ENCODE peak calls at places on chromosome 12, in eight cellular contexts. B, N, K, J, R, I, M and U are unnamed samples.

GRCh38 chr12:56155256-56155845 is 2.8 kb upstream of the MYL6 start:
- DNase-seq in B (no peak), N (no peak), K (no peak), J (no peak), R (no peak), I (no peak), M (no peak), U (no peak)

GRCh38 chr12:78898416-78898815 is 33.8 kb downstream of the SYT1 start:
- DNase-seq in B (peak; percentile 46), N (no peak), K (no peak), J (no peak), R (no peak), I (peak; percentile 18), M (peak; percentile 35), U (peak; percentile 80)

GRCh38 chr12:13120431-13120830 is 17.0 kb upstream of the GSG1 start:
- DNase-seq in B (no peak), N (no peak), K (no peak), J (no peak), R (no peak), I (no peak), M (no peak), U (peak; percentile 29)

GRCh38 chr12:62250671-62251608 is 9.3 kb upstream of the USP15 start:
- DNase-seq in B (no peak), N (no peak), K (no peak), J (no peak), R (peak; percentile 62), I (no peak), M (no peak), U (peak; percentile 27)

GRCh38 chr12:93297536-93297935 is 80.2 kb upstream of the NUDT4 start:
- DNase-seq in B (no peak), N (no peak), K (no peak), J (no peak), R (no peak), I (no peak), M (no peak), U (no peak)

GRCh38 chr12:89706551-89707348 is 1.9 kb downstream of the ATP2B1 start:
- DNase-seq in B (no peak), N (peak; percentile 29), K (no peak), J (peak; percentile 53), R (no peak), I (peak; percentile 3), M (peak; percentile 51), U (peak; percentile 33)

GRCh38 chr12:4046150-4046845 is 173.1 kb upstream of the PARP11 start:
- DNase-seq in B (no peak), N (peak; percentile 45), K (no peak), J (no peak), R (no peak), I (no peak), M (no peak), U (no peak)

GRCh38 chr12:90099288-90099687 is 390.6 kb upstream of the ATP2B1 start:
- DNase-seq in B (no peak), N (no peak), K (peak; percentile 69), J (no peak), R (no peak), I (no peak), M (no peak), U (peak; percentile 61)

GRCh38 chr12:79360269-79360668 is 330.5 kb downstream of the PAWR start:
- DNase-seq in B (no peak), N (no peak), K (no peak), J (no peak), R (no peak), I (peak; percentile 50), M (no peak), U (no peak)

GRCh38 chr12:62113366-62114011 is 146.7 kb upstream of the USP15 start:
- DNase-seq in B (no peak), N (no peak), K (no peak), J (no peak), R (no peak), I (no peak), M (no peak), U (no peak)

GRCh38 chr12:108199111-108199510 is 70.0 kb downstream of the WSCD2 start:
- DNase-seq in B (no peak), N (no peak), K (no peak), J (no peak), R (no peak), I (no peak), M (no peak), U (no peak)

GRCh38 chr12:80802652-80803051 is 85.9 kb downstream of the MYF5 start:
- DNase-seq in B (no peak), N (no peak), K (no peak), J (no peak), R (no peak), I (no peak), M (no peak), U (no peak)

GRCh38 chr12:28780096-28780495 is 369.0 kb upstream of the FAR2 start:
- DNase-seq in B (no peak), N (no peak), K (no peak), J (peak; percentile 38), R (no peak), I (no peak), M (no peak), U (no peak)

GRCh38 chr12:131095826-131096680 is 142.3 kb downstream of the ADGRD1 start:
- DNase-seq in B (no peak), N (no peak), K (peak; percentile 20), J (no peak), R (no peak), I (no peak), M (peak; percentile 41), U (no peak)

GRCh38 chr12:95700316-95700785 is 90.2 kb downstream of the NTN4 start:
- DNase-seq in B (no peak), N (no peak), K (peak; percentile 91), J (no peak), R (no peak), I (no peak), M (no peak), U (peak; percentile 47)

GRCh38 chr12:77042834-77043233 is 22.5 kb downstream of the E2F7 start:
- DNase-seq in B (no peak), N (no peak), K (no peak), J (no peak), R (no peak), I (no peak), M (no peak), U (no peak)

GRCh38 chr12:110743571-110744093 is 941 bp upstream of the PPP1CC start:
- DNase-seq in B (peak; percentile 51), N (peak; percentile 75), K (no peak), J (no peak), R (no peak), I (no peak), M (peak; percentile 60), U (peak; percentile 45)

GRCh38 chr12:118391424-118391823 is 15.1 kb downstream of the SUDS3 start:
- DNase-seq in B (no peak), N (no peak), K (no peak), J (no peak), R (no peak), I (no peak), M (no peak), U (no peak)

GRCh38 chr12:68420225-68421008 is 88.3 kb upstream of the MDM1 start:
- DNase-seq in B (no peak), N (peak; percentile 49), K (no peak), J (no peak), R (no peak), I (no peak), M (peak; percentile 65), U (peak; percentile 45)

GRCh38 chr12:6327159-6327558 is 14.7 kb downstream of the TNFRSF1A start:
- DNase-seq in B (no peak), N (no peak), K (no peak), J (no peak), R (no peak), I (no peak), M (no peak), U (no peak)

GRCh38 chr12:71636704-71637115 is 26.9 kb downstream of the ZFC3H1 start:
- DNase-seq in B (no peak), N (no peak), K (peak; percentile 53), J (peak; percentile 36), R (peak; percentile 26), I (peak; percentile 85), M (no peak), U (peak; percentile 87)

GRCh38 chr12:124928095-124928911 is 13.9 kb upstream of the UBC start:
- DNase-seq in B (peak; percentile 75), N (peak; percentile 77), K (peak; percentile 99), J (peak; percentile 88), R (no peak), I (no peak), M (peak; percentile 92), U (peak; percentile 22)

GRCh38 chr12:52210186-52210924 is 18.5 kb upstream of the KRT80 start:
- DNase-seq in B (no peak), N (no peak), K (no peak), J (no peak), R (peak; percentile 84), I (no peak), M (peak; percentile 70), U (no peak)

GRCh38 chr12:71938728-71939385 is at the start of gene TPH2:
- DNase-seq in B (peak; percentile 20), N (peak; percentile 18), K (no peak), J (peak; percentile 14), R (no peak), I (peak; percentile 92), M (peak; percentile 57), U (peak; percentile 69)

GRCh38 chr12:6635856-6636521 is at the start of gene LPAR5:
- DNase-seq in B (no peak), N (peak; percentile 94), K (peak; percentile 84), J (peak; percentile 48), R (peak; percentile 69), I (no peak), M (peak; percentile 60), U (no peak)

GRCh38 chr12:15717940-15718567 is 71.1 kb downstream of the EPS8 start:
- DNase-seq in B (no peak), N (no peak), K (no peak), J (no peak), R (no peak), I (no peak), M (no peak), U (no peak)
- H3K4me1 ChIP-seq in B (peaks cover 58% of the 10 kb centered on the region), N (peaks cover 5% of the 10 kb centered on the region), K (peaks cover 29% of the 10 kb centered on the region), J (peaks cover 89% of the 10 kb centered on the region), R (no peaks in the 10 kb centered on the region), I (no peaks in the 10 kb centered on the region), M (peaks cover 26% of the 10 kb centered on the region), U (peaks cover 73% of the 10 kb centered on the region)

DNA sequence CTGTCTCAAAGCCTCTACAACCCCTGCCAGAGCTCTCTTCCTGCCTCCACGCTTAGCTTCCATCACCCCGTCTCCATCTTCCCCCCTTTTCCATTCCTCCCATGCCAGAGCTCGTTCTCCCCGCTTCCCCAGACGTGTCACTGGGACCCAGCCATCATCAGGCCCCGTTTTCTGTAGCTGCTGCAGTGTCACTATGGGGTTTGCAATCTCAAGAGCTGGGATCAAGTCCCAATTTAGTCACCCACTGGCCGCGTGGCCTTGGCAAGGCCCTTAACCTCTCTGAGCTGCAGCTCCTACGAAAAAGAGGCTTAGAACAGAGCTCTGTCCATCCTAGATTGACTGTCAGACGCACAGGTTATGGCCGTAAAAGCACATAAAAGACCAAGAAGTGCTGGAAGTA is 901 bp upstream of the FAIM2 start:
- DNase-seq in B (no peak), N (no peak), K (no peak), J (no peak), R (no peak), I (no peak), M (peak; percentile 15), U (no peak)
- H3K4me3 ChIP-seq in B (peak overlapping the region; percentile 58), N (no peak overlapping the region), K (no peak overlapping the region), J (no peak overlapping the region), R (no peak overlapping the region), I (no peak overlapping the region), M (no peak overlapping the region), U (no peak overlapping the region)

GRCh38 chr12:26744697-26745440 is 88.1 kb downstream of the ITPR2 start:
- DNase-seq in B (no peak), N (no peak), K (no peak), J (no peak), R (no peak), I (peak; percentile 48), M (no peak), U (no peak)
- H3K4me1 ChIP-seq in B (peaks cover 25% of the 10 kb centered on the region), N (peaks cover 6% of the 10 kb centered on the region), K (peaks cover 8% of the 10 kb centered on the region), J (peaks cover 20% of the 10 kb centered on the region), R (peaks cover 57% of the 10 kb centered on the region), I (peaks cover 19% of the 10 kb centered on the region), M (peaks cover 7% of the 10 kb centered on the region), U (peaks cover 36% of the 10 kb centered on the region)

GRCh38 chr12:75207338-75208083 is 2.1 kb downstream of the KCNC2 start:
- DNase-seq in B (no peak), N (no peak), K (no peak), J (no peak), R (no peak), I (no peak), M (no peak), U (no peak)
- H3K4me3 ChIP-seq in B (no peak overlapping the region), N (no peak overlapping the region), K (no peak overlapping the region), J (no peak overlapping the region), R (no peak overlapping the region), I (no peak overlapping the region), M (no peak overlapping the region), U (no peak overlapping the region)